ENCODE peak calls at places on chromosome 21, in nine cellular contexts. E, K, U, O, L, A, S, W and V are unnamed samples.

GRCh38 chr21:27423906-27424595 is 457.2 kb upstream of the ADAMTS5 start:
- DNase-seq in S (no peak), U (no peak), A (no peak), L (no peak), K (no peak), W (no peak), E (peak; percentile 30), O (peak; percentile 73), V (peak; percentile 13)

GRCh38 chr21:45550552-45551210 is 8.4 kb upstream of the SLC19A1 start:
- DNase-seq in W (peak; percentile 57), U (peak; percentile 59), L (no peak), K (no peak), S (no peak), E (peak; percentile 53), O (peak; percentile 36), A (no peak), V (no peak)

GRCh38 chr21:46307625-46308024 is 16.0 kb downstream of the C21orf58 start:
- DNase-seq in K (no peak), E (no peak), W (no peak), S (no peak), L (no peak), A (no peak), U (no peak), O (peak; percentile 41), V (peak; percentile 39)

GRCh38 chr21:38982096-38982495 is 176.4 kb downstream of the ETS2 start:
- DNase-seq in O (peak; percentile 54), L (no peak), U (no peak), S (peak; percentile 39), E (no peak), A (no peak), W (no peak), K (no peak), V (no peak)

GRCh38 chr21:46362946-46363345 is 39.0 kb downstream of the PCNT start:
- DNase-seq in K (no peak), O (no peak), W (no peak), A (no peak), S (no peak), E (no peak), L (no peak), U (no peak), V (no peak)

GRCh38 chr21:28781602-28782274 is 210.9 kb downstream of the LTN1 start:
- DNase-seq in L (no peak), S (peak; percentile 6), U (no peak), K (no peak), A (no peak), E (no peak), W (no peak), O (peak; percentile 68), V (no peak)

GRCh38 chr21:34687065-34687464 is 18.3 kb downstream of the CLIC6 start:
- DNase-seq in O (no peak), W (no peak), E (no peak), L (no peak), S (no peak), K (no peak), U (no peak), A (no peak), V (no peak)

GRCh38 chr21:16199539-16199938 is 469.8 kb downstream of the USP25 start:
- DNase-seq in U (no peak), L (no peak), O (no peak), E (no peak), K (no peak), W (no peak), A (no peak), S (no peak), V (no peak)

GRCh38 chr21:27700974-27701614 is 734.2 kb upstream of the ADAMTS5 start:
- DNase-seq in E (peak; percentile 82), W (peak; percentile 74), K (peak; percentile 57), O (peak; percentile 92), A (peak; percentile 80), S (peak; percentile 87), U (peak; percentile 88), L (peak; percentile 83), V (peak; percentile 79)

GRCh38 chr21:37412603-37413360 is 46.2 kb downstream of the DYRK1A start:
- DNase-seq in S (no peak), K (peak; percentile 52), U (no peak), A (no peak), L (no peak), O (peak; percentile 33), E (no peak), W (no peak), V (no peak)

GRCh38 chr21:29378814-29379213 is 80.1 kb downstream of the BACH1 start:
- DNase-seq in O (peak; percentile 40), E (no peak), U (no peak), A (no peak), W (no peak), L (no peak), K (no peak), S (no peak), V (no peak)

GRCh38 chr21:43786423-43787179 is 2.8 kb upstream of the RRP1 start:
- DNase-seq in O (no peak), K (no peak), L (no peak), U (no peak), S (no peak), W (no peak), A (no peak), E (no peak), V (no peak)
- H3K4me3 ChIP-seq in O (no peak overlapping the region), K (no peak overlapping the region), L (no peak overlapping the region), U (no peak overlapping the region), S (no peak overlapping the region), W (no peak overlapping the region), A (no peak overlapping the region), E (no peak overlapping the region), V (no peak overlapping the region)

DNA sequence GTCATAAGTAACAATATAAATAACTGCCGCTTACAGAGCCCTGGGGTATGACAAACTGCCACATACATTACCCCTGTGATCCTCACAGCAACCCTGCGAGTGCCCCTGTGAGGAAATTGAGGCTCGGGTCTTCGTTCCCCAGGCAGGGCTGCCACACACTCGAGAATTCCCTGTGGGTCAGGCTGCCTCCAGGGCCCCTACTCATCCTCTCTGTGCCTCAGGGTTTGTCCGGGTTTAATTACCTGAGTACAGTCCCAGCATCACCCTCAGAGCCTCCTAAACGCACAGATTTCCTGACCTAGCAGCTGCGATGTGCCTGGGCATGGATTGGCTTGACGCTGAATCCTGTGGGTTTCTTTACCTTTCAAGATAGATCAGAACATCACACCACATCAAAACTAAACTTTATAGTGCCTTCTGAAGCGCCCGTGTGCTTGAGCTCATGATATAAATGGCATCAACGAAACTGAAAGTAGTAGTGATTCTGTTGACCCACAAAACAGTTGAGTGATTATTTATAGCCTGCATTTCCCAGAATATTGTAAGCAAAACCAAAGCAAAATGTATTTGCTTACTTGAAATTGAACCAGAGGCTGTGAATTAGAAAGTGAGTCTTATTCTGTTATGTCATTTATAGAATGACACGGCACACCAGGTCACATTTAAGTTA is 14.0 kb downstream of the SLC37A1 start:
- DNase-seq in L (no peak), O (peak; percentile 23), W (no peak), U (peak; percentile 33), E (no peak), K (no peak), A (no peak), S (no peak), V (no peak)
- H3K4me3 ChIP-seq in L (peak overlapping the region; percentile 42), O (no peak overlapping the region), W (no peak overlapping the region), U (no peak overlapping the region), E (no peak overlapping the region), K (no peak overlapping the region), A (peak overlapping the region; percentile 33), S (no peak overlapping the region), V (no peak overlapping the region)

GRCh38 chr21:19420607-19421006 is 1017.0 kb upstream of the TMPRSS15 start:
- DNase-seq in O (peak; percentile 16), U (no peak), E (no peak), A (no peak), S (no peak), W (no peak), K (no peak), L (no peak), V (no peak)
- H3K4me3 ChIP-seq in O (no peak overlapping the region), U (no peak overlapping the region), E (no peak overlapping the region), A (no peak overlapping the region), S (no peak overlapping the region), W (no peak overlapping the region), K (no peak overlapping the region), L (no peak overlapping the region), V (no peak overlapping the region)

DNA sequence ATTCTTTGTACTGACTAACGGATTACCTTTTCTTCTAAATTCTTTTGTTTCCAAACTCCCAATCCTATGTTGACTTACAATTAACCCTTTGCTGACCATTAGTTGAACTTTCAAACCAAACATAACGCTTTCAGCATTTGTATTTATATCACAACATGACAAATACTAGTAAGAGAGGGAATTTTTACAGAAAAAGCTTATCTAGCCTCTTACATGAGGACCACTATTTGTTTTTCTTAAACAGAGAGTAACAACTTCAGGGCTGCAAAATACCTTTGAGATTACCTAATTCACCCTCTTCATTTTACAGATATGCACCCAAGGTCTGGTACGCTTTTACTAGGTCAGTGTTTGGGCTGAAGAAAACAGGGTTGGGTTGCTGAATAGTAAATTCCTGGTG is 45.0 kb upstream of the CXADR start:
- DNase-seq in A (no peak), E (no peak), U (no peak), S (no peak), L (no peak), K (no peak), O (peak; percentile 53), W (no peak), V (no peak)
- H3K4me3 ChIP-seq in A (no peak overlapping the region), E (peak overlapping the region; percentile 21), U (no peak overlapping the region), S (peak overlapping the region; percentile 16), L (no peak overlapping the region), K (no peak overlapping the region), O (no peak overlapping the region), W (peak overlapping the region; percentile 12), V (no peak overlapping the region)